ENCODE peak calls at places on chromosome 1, in four cellular contexts. J is right lobe of liver; Y is CD8-positive, alpha-beta T cell; A is SJSA1. D is an unnamed sample.

GRCh38 chr1:151805066-151805820 is at the start of gene LINGO4:
- DNase-seq in J (peak; percentile 44), Y (no peak), A (no peak), D (no peak)

GRCh38 chr1:101250656-101251272 is 13.9 kb downstream of the S1PR1 start:
- DNase-seq in J (no peak), A (no peak), Y (no peak), D (no peak)

GRCh38 chr1:18166929-18167328 is 59.3 kb downstream of the IGSF21 start:
- DNase-seq in J (no peak), A (no peak), Y (no peak), D (no peak)

GRCh38 chr1:206635983-206636354 is 633 bp downstream of the DYRK3 start:
- DNase-seq in A (no peak), Y (no peak), J (no peak), D (no peak)

GRCh38 chr1:232944342-232944741 is 6.1 kb upstream of the NTPCR start:
- DNase-seq in Y (no peak), A (no peak), J (no peak), D (no peak)

GRCh38 chr1:165287781-165288180 is 68.7 kb downstream of the LMX1A start:
- DNase-seq in J (peak; percentile 49), Y (no peak), A (no peak), D (no peak)

GRCh38 chr1:210792703-210793102 is 341.2 kb downstream of the KCNH1 start:
- DNase-seq in J (no peak), A (no peak), Y (no peak), D (no peak)

GRCh38 chr1:220999872-221000863 is 120.9 kb downstream of the HLX start:
- DNase-seq in J (no peak), A (no peak), Y (no peak), D (no peak)

GRCh38 chr1:66334311-66334710 is 199.6 kb upstream of the SGIP1 start:
- DNase-seq in J (no peak), A (no peak), Y (no peak), D (no peak)

GRCh38 chr1:185062710-185063370 is 17.5 kb downstream of the RNF2 start:
- DNase-seq in J (no peak), A (no peak), Y (no peak), D (no peak)

GRCh38 chr1:35619237-35620121 is 21.8 kb downstream of the PSMB2 start:
- DNase-seq in A (no peak), J (no peak), Y (no peak), D (no peak)

GRCh38 chr1:230861970-230862595 is 6.2 kb downstream of the C1orf198 start:
- DNase-seq in J (no peak), Y (no peak), A (no peak), D (no peak)

GRCh38 chr1:70142120-70142519 is 63.3 kb downstream of the LRRC40 start:
- DNase-seq in A (no peak), Y (no peak), J (no peak), D (no peak)

GRCh38 chr1:6137758-6138157 is 42.4 kb downstream of the CHD5 start:
- DNase-seq in A (no peak), Y (no peak), J (no peak), D (no peak)

GRCh38 chr1:171160611-171161354 is 24.3 kb upstream of the FMO2 start:
- DNase-seq in J (peak; percentile 89), A (no peak), Y (no peak), D (no peak)

GRCh38 chr1:19260211-19261138 is 8.9 kb downstream of the MRTO4 start:
- DNase-seq in A (no peak), Y (no peak), J (no peak), D (no peak)

GRCh38 chr1:244150071-244150470 is 99.0 kb downstream of the ZBTB18 start:
- DNase-seq in A (no peak), J (no peak), Y (no peak), D (no peak)

GRCh38 chr1:177872563-177872900 is 97.3 kb downstream of the SEC16B start:
- DNase-seq in A (no peak), J (no peak), Y (no peak), D (no peak)

GRCh38 chr1:32220746-32221580 is 1.2 kb downstream of the TMEM234 start:
- DNase-seq in J (no peak), A (no peak), Y (no peak), D (no peak)

GRCh38 chr1:100538935-100539835 is 1.2 kb downstream of the GPR88 start:
- DNase-seq in Y (no peak), A (no peak), J (peak; percentile 83), D (peak; percentile 23)

GRCh38 chr1:167681024-167681423 is 40.8 kb upstream of the MPZL1 start:
- DNase-seq in Y (no peak), J (no peak), A (no peak), D (no peak)

GRCh38 chr1:226082959-226083302 is 20.4 kb downstream of the H3-3A start:
- DNase-seq in A (peak; percentile 62), Y (no peak), J (peak; percentile 56), D (no peak)
- H3K4me1 ChIP-seq in A (peaks cover 18% of the 10 kb centered on the region), Y (peaks cover 10% of the 10 kb centered on the region), J (peaks cover 4% of the 10 kb centered on the region), D (peaks cover 9% of the 10 kb centered on the region)

DNA sequence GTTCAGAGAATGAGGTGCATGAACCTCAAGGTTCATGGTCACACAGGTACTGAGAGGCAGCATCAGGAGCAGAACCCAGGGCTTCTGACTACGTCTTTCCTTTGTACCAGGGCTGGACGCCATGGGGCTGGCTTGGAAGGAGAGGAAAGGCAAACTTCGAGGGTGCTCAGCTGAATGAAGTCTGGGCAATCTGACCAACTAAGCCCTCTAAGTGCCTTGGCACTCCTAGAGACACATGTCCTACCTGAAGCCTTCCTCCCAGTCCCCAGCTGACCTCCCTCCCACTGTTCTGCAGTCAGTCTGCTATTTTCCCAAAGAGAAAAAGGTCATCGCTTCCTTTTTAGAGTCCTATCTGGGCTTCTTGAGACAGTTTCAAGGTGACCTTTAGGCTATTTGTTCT is 5.2 kb downstream of the SLC9A1 start:
- DNase-seq in A (no peak), Y (no peak), J (no peak), D (no peak)
- H3K27ac ChIP-seq in A (no peak overlapping the region), Y (no peak overlapping the region), J (no peak overlapping the region), D (no peak overlapping the region)

GRCh38 chr1:1063945-1064831 is 9.9 kb downstream of the RNF223 start:
- DNase-seq in Y (peak; percentile 66), J (peak; percentile 70), A (peak; percentile 83), D (peak; percentile 78)
- H3K4me3 ChIP-seq in Y (peak overlapping the region; percentile 42), J (no peak overlapping the region), A (no peak overlapping the region), D (no peak overlapping the region)

DNA sequence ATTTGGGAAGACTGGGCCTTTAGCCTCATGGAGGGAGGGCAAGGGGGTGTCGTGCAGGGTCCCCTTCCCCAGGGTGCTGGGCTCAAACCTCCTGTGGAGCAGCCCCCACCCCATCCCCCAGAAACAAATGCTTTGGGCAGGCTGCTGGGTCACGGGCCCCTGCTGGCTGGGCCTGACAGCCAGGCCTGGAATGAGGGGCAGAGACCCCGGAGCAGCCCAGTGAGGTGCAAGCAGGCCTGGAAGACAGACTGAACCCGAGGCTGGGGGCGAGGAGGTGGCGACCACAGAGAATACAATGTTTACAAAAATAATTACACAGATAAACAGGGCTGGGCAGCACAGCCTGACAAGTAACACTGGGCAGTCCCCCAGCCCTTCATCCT is 5.3 kb downstream of the CCDC24 start:
- DNase-seq in A (no peak), J (no peak), Y (no peak), D (no peak)
- H3K4me1 ChIP-seq in A (peaks cover 5% of the 10 kb centered on the region), J (no peaks in the 10 kb centered on the region), Y (peaks cover 7% of the 10 kb centered on the region), D (peaks cover 8% of the 10 kb centered on the region)

GRCh38 chr1:62693123-62693522 is 4.9 kb upstream of the DOCK7 start:
- DNase-seq in J (no peak), A (no peak), Y (no peak), D (no peak)
- H3K27ac ChIP-seq in J (no peak overlapping the region), A (no peak overlapping the region), Y (no peak overlapping the region), D (no peak overlapping the region)

GRCh38 chr1:10640079-10640578 is 156.3 kb downstream of the CASZ1 start:
- DNase-seq in J (no peak), Y (no peak), A (no peak), D (no peak)

GRCh38 chr1:10637400-10637799 is 159.0 kb downstream of the CASZ1 start:
- DNase-seq in A (no peak), J (no peak), Y (no peak), D (no peak)

GRCh38 chr1:10639301-10640078 is 157.0 kb downstream of the CASZ1 start:
- DNase-seq in A (no peak), Y (no peak), J (no peak), D (no peak)

GRCh38 chr1:10637833-10638558 is 158.4 kb downstream of the CASZ1 start:
- DNase-seq in Y (no peak), A (no peak), J (no peak), D (no peak)

GRCh38 chr1:10638559-10639300 is 157.7 kb downstream of the CASZ1 start:
- DNase-seq in J (no peak), A (no peak), Y (no peak), D (no peak)
- H3K4me3 ChIP-seq in J (no peak overlapping the region), A (no peak overlapping the region), Y (no peak overlapping the region), D (no peak overlapping the region)

GRCh38 chr1:94079991-94080388 is 41.0 kb downstream of the ABCA4 start:
- DNase-seq in A (no peak), Y (no peak), J (no peak), D (no peak)
- H3K4me1 ChIP-seq in A (peaks cover 16% of the 10 kb centered on the region), Y (no peaks in the 10 kb centered on the region), J (no peaks in the 10 kb centered on the region), D (no peaks in the 10 kb centered on the region)

GRCh38 chr1:199292873-199293272 is 654.0 kb downstream of the PTPRC start:
- DNase-seq in A (no peak), J (no peak), Y (no peak), D (no peak)
- H3K27ac ChIP-seq in A (no peak overlapping the region), J (no peak overlapping the region), Y (no peak overlapping the region), D (no peak overlapping the region)

DNA sequence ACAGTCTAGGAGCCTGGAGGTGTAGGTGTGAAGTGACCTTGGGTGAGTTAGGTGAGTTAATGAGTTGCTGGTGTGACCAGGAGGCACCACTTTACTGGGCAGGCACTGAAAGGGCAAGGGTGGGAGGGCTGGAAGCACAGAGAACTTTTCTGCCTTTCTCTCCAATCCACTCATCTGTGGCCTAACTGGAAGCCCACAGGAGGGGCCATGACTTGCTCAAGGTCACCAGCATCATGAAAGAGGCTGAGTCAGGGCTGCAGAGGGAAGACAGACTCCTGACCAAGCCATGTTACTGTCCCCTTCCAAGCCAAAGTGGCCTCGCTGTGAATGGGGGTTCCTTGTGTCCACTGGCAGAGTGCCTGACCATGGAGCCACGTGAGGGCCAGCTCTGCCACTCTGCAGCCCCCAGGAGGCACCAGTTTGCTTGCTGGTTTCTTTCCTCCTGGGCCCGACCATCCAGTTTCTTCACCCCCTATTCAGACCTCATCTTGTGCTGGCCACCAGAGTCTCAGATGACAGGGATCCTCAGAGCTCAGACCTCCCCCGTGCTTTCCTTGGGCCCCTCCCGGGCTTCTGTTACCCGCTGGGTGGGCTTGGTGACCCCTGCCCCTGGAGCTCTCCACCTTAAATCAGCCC is 4.3 kb upstream of the BSND start:
- DNase-seq in A (no peak), Y (no peak), J (no peak), D (no peak)
- H3K4me3 ChIP-seq in A (no peak overlapping the region), Y (no peak overlapping the region), J (no peak overlapping the region), D (no peak overlapping the region)

GRCh38 chr1:201916649-201917249 is 28.1 kb downstream of the SHISA4 start:
- DNase-seq in J (peak; percentile 79), Y (no peak), A (peak; percentile 98), D (no peak)
- H3K4me1 ChIP-seq in J (no peaks in the 10 kb centered on the region), Y (no peaks in the 10 kb centered on the region), A (peaks cover 38% of the 10 kb centered on the region), D (no peaks in the 10 kb centered on the region)

D was measured in CD8-positive, alpha-beta memory T cell.